ENCODE peak calls at places on chromosomes 16 and 17, in six cellular contexts. H is body of pancreas, Q is stomach, Z is A549, Y is GM12878, P is tibial nerve. T is an unnamed sample.

GRCh38 chr17:82663381-82664275 is 15.4 kb upstream of the WDR45B start:
- DNase-seq in H (no peak), Y (no peak), P (no peak), Z (no peak), Q (no peak), T (no peak)

GRCh38 chr16:53446090-53446489 is 11.8 kb downstream of the RBL2 start:
- DNase-seq in H (no peak), Q (no peak), Y (no peak), P (no peak), Z (no peak), T (no peak)

GRCh38 chr17:51135956-51136355 is 15.3 kb upstream of the SPAG9 start:
- DNase-seq in P (no peak), Y (no peak), Q (no peak), H (no peak), Z (no peak), T (no peak)

GRCh38 chr16:3961449-3961849 is 80.9 kb upstream of the CREBBP start:
- DNase-seq in Z (peak; percentile 36), Q (no peak), H (peak; percentile 70), Y (no peak), P (no peak), T (no peak)

GRCh38 chr17:68097161-68097805 is 61.7 kb downstream of the KPNA2 start:
- DNase-seq in Y (no peak), Z (no peak), P (no peak), H (no peak), Q (no peak), T (no peak)

GRCh38 chr17:59893617-59894100 is 738 bp downstream of the RPS6KB1 start:
- DNase-seq in Q (no peak), P (no peak), Y (no peak), H (no peak), Z (peak; percentile 34), T (no peak)

GRCh38 chr16:2963611-2964415 is at the start of gene KREMEN2:
- DNase-seq in Z (peak; percentile 85), Q (no peak), P (no peak), Y (no peak), H (no peak), T (peak; percentile 21)

GRCh38 chr16:23874613-23875294 is 39.0 kb downstream of the PRKCB start:
- DNase-seq in H (no peak), Q (no peak), Y (no peak), Z (no peak), P (no peak), T (no peak)

GRCh38 chr16:15052747-15053476 is 3.0 kb downstream of the NTAN1 start:
- DNase-seq in P (no peak), Y (no peak), Q (no peak), H (no peak), Z (no peak), T (no peak)

GRCh38 chr17:81171941-81172340 is 5.9 kb upstream of the AATK start:
- DNase-seq in P (no peak), Z (no peak), H (no peak), Q (no peak), Y (no peak), T (no peak)

GRCh38 chr16:89295915-89296314 is 78.4 kb downstream of the ZNF778 start:
- DNase-seq in P (no peak), H (no peak), Y (no peak), Q (no peak), Z (no peak), T (no peak)

GRCh38 chr16:89453662-89454321 is 36.6 kb downstream of the ANKRD11 start:
- DNase-seq in Z (peak; percentile 51), H (peak; percentile 63), Q (peak; percentile 51), P (no peak), Y (no peak), T (no peak)

GRCh38 chr17:9979463-9979995 is 74.5 kb upstream of the RCVRN start:
- DNase-seq in Y (no peak), P (no peak), Q (no peak), H (no peak), Z (peak; percentile 51), T (no peak)

GRCh38 chr17:7233701-7234099 is 617 bp downstream of the DVL2 start:
- DNase-seq in H (no peak), Q (no peak), P (no peak), Z (no peak), Y (no peak), T (no peak)

GRCh38 chr16:57818377-57819055 is 16.2 kb upstream of the KIFC3 start:
- DNase-seq in Q (peak; percentile 70), H (peak; percentile 68), Y (no peak), P (no peak), Z (no peak), T (no peak)

GRCh38 chr16:18782697-18783429 is 7.3 kb downstream of the RPS15A start:
- DNase-seq in P (no peak), Z (no peak), Y (no peak), H (no peak), Q (no peak), T (no peak)

GRCh38 chr16:89374393-89374948 is 115.9 kb downstream of the ANKRD11 start:
- DNase-seq in Y (no peak), Z (peak; percentile 31), H (no peak), P (no peak), Q (no peak), T (no peak)

GRCh38 chr16:2874584-2875362 is 8.2 kb upstream of the FLYWCH2 start:
- DNase-seq in Z (peak; percentile 87), P (peak; percentile 53), H (peak; percentile 83), Y (peak; percentile 3), Q (peak; percentile 83), T (peak; percentile 83)

GRCh38 chr16:17251496-17251895 is 219.3 kb downstream of the XYLT1 start:
- DNase-seq in Q (no peak), Y (no peak), H (no peak), Z (no peak), P (no peak), T (no peak)

GRCh38 chr17:73266796-73267195 is 5.1 kb upstream of the CPSF4L start:
- DNase-seq in Q (no peak), H (no peak), P (no peak), Y (no peak), Z (no peak), T (no peak)

GRCh38 chr16:60304078-60304477 is 1570.0 kb upstream of the GOT2 start:
- DNase-seq in Y (no peak), P (no peak), H (no peak), Q (no peak), Z (no peak), T (no peak)

GRCh38 chr17:65987988-65988387 is 203.9 kb downstream of the CEP112 start:
- DNase-seq in Q (no peak), P (no peak), Z (peak; percentile 62), H (peak; percentile 26), Y (peak; percentile 5), T (peak; percentile 11)

GRCh38 chr17:45307290-45308015 is 9.4 kb downstream of the MAP3K14 start:
- DNase-seq in H (peak; percentile 77), Y (peak; percentile 90), Z (peak; percentile 69), P (peak; percentile 77), Q (no peak), T (no peak)

GRCh38 chr16:13510425-13511151 is 409.4 kb upstream of the ERCC4 start:
- DNase-seq in P (no peak), Y (no peak), Z (no peak), Q (no peak), H (no peak), T (no peak)
- TF ChIP-seq CTCF in P (no peak), Y (no peak), Z (no peak), Q (no peak), H (no peak), T (no peak)

GRCh38 chr17:37492167-37492566 is 2.5 kb downstream of the DUSP14 start:
- DNase-seq in Q (no peak), P (no peak), H (no peak), Z (no peak), Y (no peak), T (no peak)
- H3K4me1 ChIP-seq in Q (peaks cover 21% of the 10 kb centered on the region), P (peaks cover 46% of the 10 kb centered on the region), H (peaks cover 22% of the 10 kb centered on the region), Z (peaks cover 43% of the 10 kb centered on the region), Y (peaks cover 17% of the 10 kb centered on the region), T (peaks cover 32% of the 10 kb centered on the region)

DNA sequence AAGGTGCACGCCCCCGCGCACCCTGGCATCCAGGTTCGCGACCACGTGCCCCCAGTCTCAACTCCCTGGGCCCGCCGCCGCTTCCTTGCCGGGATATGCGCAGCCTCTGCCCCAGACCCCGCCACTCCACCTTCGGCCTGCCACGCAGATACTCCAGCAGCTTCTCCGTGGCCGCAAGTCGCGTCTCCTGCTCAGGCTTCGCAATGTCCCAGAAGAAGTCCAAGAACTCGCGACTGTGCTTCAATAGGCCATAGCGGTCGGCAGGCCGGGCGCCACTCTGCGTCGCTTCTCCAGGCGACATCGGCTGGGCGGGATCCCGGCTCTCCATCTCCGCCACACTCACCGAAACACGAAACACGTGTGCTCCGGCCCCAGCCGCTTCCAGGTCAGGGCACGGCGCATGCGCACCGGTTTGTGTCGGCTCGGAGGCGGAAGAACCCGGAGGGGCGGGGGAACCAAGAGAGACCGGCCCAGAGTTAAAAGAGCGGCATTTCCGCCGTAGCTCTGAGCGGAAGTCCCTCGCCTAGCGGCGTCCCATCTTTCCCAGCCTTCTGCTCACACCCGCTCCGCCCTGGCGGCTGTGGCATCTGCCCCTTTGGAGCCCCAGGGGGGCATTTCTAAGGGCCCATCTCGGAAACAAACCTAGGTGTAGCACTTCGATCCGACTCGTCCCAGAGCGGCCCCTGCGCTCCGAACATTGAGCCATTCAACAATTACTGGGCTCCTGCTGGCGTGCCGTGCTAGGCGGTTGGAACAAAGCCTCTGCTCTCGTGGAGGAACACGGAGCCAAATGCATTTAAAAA is at the start of gene MYBBP1A:
- DNase-seq in Y (peak; percentile 83), P (peak; percentile 96), Z (peak; percentile 97), Q (peak; percentile 98), H (peak; percentile 98), T (peak; percentile 98)
- TF ChIP-seq POLR2A in Y (peak; percentile 95), P (peak; percentile 54), Z (peak; percentile 91), Q (no peak), H (peak; percentile 90), T (peak; percentile 68)

DNA sequence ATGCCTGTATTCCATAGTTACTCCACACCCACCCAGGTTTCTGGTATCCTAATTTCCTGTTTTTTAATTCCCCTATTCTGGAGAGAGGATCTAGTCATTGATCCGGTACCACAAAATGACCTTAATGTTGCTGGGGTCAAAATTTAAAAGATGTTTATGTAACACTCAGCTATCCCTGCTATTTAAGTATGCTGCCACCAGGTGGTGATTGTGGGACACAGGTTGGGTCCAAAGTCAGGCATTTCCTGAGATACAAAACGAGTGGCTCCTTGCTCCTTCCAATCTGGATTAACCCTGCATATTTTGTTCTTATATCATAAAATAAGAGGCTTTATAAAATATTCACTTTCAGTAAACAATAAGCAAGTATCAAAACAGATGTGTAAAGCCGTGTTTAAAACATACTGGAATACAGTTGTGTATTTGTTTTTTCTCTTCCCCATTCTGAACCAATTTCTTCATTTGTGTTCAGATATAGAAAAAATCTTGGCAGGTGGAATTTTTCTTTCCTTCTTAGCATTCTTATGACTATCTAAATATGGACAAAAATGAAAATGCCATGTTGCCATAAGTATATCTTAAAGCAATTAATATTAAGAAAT is 16.3 kb downstream of the HS3ST4 start:
- DNase-seq in H (peak; percentile 39), Z (peak; percentile 52), Y (no peak), Q (peak; percentile 42), P (no peak), T (peak; percentile 10)
- TF ChIP-seq CTCF in H (peak; percentile 47), Z (peak; percentile 46), Y (peak; percentile 47), Q (no peak), P (no peak), T (peak; percentile 37)

DNA sequence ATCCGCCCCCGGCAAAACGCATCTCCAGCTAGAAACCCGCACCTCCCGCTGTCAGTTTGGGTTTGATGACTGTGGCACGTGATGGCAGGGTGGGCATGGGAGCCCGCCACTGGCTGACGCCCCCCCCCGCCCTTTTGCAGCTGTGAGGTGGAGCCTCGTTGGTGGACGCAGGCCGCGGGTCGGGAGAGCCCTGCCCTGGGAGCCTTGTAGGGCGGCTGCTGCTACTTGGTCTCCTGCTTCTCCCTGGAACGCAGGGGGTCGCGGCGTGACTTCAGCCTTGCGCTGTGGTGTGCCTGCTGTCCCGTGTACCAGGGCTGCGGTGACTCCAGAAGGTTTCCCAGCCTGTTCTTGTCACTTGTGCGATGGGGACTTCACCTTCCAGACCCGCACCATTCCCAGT is 28.2 kb downstream of the GSE1 start:
- DNase-seq in Q (no peak), Z (no peak), H (no peak), P (no peak), Y (no peak), T (no peak)
- H3K4me1 ChIP-seq in Q (peaks cover 85% of the 10 kb centered on the region), Z (peaks cover 15% of the 10 kb centered on the region), H (peaks cover 73% of the 10 kb centered on the region), P (peaks cover 17% of the 10 kb centered on the region), Y (no peaks in the 10 kb centered on the region), T (peaks cover 60% of the 10 kb centered on the region)

T was measured in transverse colon.